ENCODE peak calls at places on chromosome 13, in seven cellular contexts. Y, B, Q, G, P, I and H are unnamed samples.
A peak's percentile ranks its signal among the peaks of the same experiment; 100 is the strongest.

GRCh38 chr13:65907656-65908441 is 1322.3 kb downstream of the PCDH9 start:
- DNase-seq in Y (no peak), B (no peak), Q (no peak), G (no peak), P (no peak), I (peak; percentile 40), H (no peak)

GRCh38 chr13:96020155-96020575 is 33.0 kb downstream of the UGGT2 start:
- DNase-seq in Y (no peak), B (peak; percentile 33), Q (peak; percentile 31), G (peak; percentile 23), P (peak; percentile 38), I (peak; percentile 67), H (peak; percentile 48)

GRCh38 chr13:50928609-50929274 is 19.2 kb downstream of the RNASEH2B start:
- DNase-seq in Y (no peak), B (no peak), Q (no peak), G (no peak), P (no peak), I (no peak), H (no peak)

GRCh38 chr13:110397445-110397844 is 90.4 kb downstream of the COL4A2 start:
- DNase-seq in Y (no peak), B (peak; percentile 73), Q (no peak), G (peak; percentile 40), P (no peak), I (peak; percentile 85), H (no peak)

GRCh38 chr13:39767791-39768564 is 112.5 kb downstream of the COG6 start:
- DNase-seq in Y (no peak), B (peak; percentile 13), Q (peak; percentile 16), G (no peak), P (peak; percentile 0), I (no peak), H (no peak)

GRCh38 chr13:40026174-40026585 is 370.7 kb downstream of the COG6 start:
- DNase-seq in Y (no peak), B (peak; percentile 71), Q (no peak), G (no peak), P (no peak), I (peak; percentile 11), H (no peak)

GRCh38 chr13:84417426-84417825 is 535.2 kb upstream of the SLITRK1 start:
- DNase-seq in Y (no peak), B (no peak), Q (no peak), G (no peak), P (no peak), I (no peak), H (no peak)

GRCh38 chr13:25192052-25192451 is 20.0 kb upstream of the AMER2 start:
- DNase-seq in Y (no peak), B (no peak), Q (no peak), G (no peak), P (no peak), I (no peak), H (no peak)

GRCh38 chr13:24215007-24215633 is 54.6 kb downstream of the SPATA13 start:
- DNase-seq in Y (no peak), B (no peak), Q (no peak), G (no peak), P (no peak), I (no peak), H (no peak)

GRCh38 chr13:40438999-40439797 is 227.2 kb downstream of the FOXO1 start:
- DNase-seq in Y (no peak), B (peak; percentile 19), Q (no peak), G (no peak), P (no peak), I (no peak), H (no peak)

GRCh38 chr13:113183450-113184129 is 24.9 kb downstream of the PCID2 start:
- DNase-seq in Y (no peak), B (no peak), Q (no peak), G (no peak), P (no peak), I (no peak), H (no peak)

GRCh38 chr13:97364827-97365226 is 69.1 kb upstream of the RAP2A start:
- DNase-seq in Y (no peak), B (no peak), Q (no peak), G (no peak), P (no peak), I (no peak), H (no peak)

GRCh38 chr13:20492641-20493040 is 33.0 kb downstream of the CRYL1 start:
- DNase-seq in Y (no peak), B (peak; percentile 63), Q (no peak), G (no peak), P (no peak), I (peak; percentile 65), H (peak; percentile 46)

GRCh38 chr13:33543631-33544030 is 258.1 kb upstream of the STARD13 start:
- DNase-seq in Y (no peak), B (no peak), Q (no peak), G (no peak), P (no peak), I (no peak), H (no peak)

GRCh38 chr13:109220631-109221030 is 565.8 kb downstream of the IRS2 start:
- DNase-seq in Y (no peak), B (no peak), Q (no peak), G (no peak), P (no peak), I (no peak), H (no peak)

GRCh38 chr13:30352121-30352520 is 44.8 kb upstream of the KATNAL1 start:
- DNase-seq in Y (no peak), B (no peak), Q (no peak), G (no peak), P (no peak), I (no peak), H (no peak)

GRCh38 chr13:114112826-114113322 is 19.5 kb downstream of the RASA3 start:
- DNase-seq in Y (no peak), B (no peak), Q (no peak), G (no peak), P (no peak), I (no peak), H (no peak)

GRCh38 chr13:101152184-101152583 is 264.1 kb downstream of the NALCN start:
- DNase-seq in Y (no peak), B (no peak), Q (peak; percentile 66), G (no peak), P (no peak), I (no peak), H (no peak)

GRCh38 chr13:43136940-43137574 is 113.7 kb downstream of the DNAJC15 start:
- DNase-seq in Y (no peak), B (no peak), Q (no peak), G (no peak), P (no peak), I (no peak), H (no peak)

GRCh38 chr13:40016953-40017660 is 361.6 kb downstream of the COG6 start:
- DNase-seq in Y (no peak), B (no peak), Q (no peak), G (no peak), P (no peak), I (no peak), H (no peak)

GRCh38 chr13:113947321-113948033 is 26.4 kb downstream of the C13orf46 start:
- DNase-seq in Y (peak; percentile 42), B (peak; percentile 35), Q (no peak), G (peak; percentile 51), P (peak; percentile 22), I (peak; percentile 43), H (peak; percentile 55)

GRCh38 chr13:80217614-80218456 is 123.1 kb downstream of the SPRY2 start:
- DNase-seq in Y (no peak), B (peak; percentile 58), Q (no peak), G (no peak), P (no peak), I (peak; percentile 71), H (no peak)

GRCh38 chr13:29847501-29847983 is 2.9 kb downstream of the UBL3 start:
- DNase-seq in Y (no peak), B (peak; percentile 45), Q (no peak), G (no peak), P (peak; percentile 14), I (peak; percentile 64), H (peak; percentile 35)

GRCh38 chr13:112761701-112762689 is 72.2 kb downstream of the ATP11A start:
- DNase-seq in Y (peak; percentile 49), B (no peak), Q (no peak), G (no peak), P (no peak), I (peak; percentile 80), H (no peak)

GRCh38 chr13:62085832-62086231 is 670.2 kb upstream of the PCDH20 start:
- DNase-seq in Y (no peak), B (no peak), Q (no peak), G (no peak), P (no peak), I (no peak), H (no peak)